ENCODE peak calls at places on chromosomes 12 and 14, in five cellular contexts. U is cardiac fibroblast, H is breast epithelium, B is stomach, G is choroid plexus epithelial cell. I is an unnamed sample.

GRCh38 chr12:67268335-67268895 is 743 bp upstream of the CAND1 start:
- DNase-seq in U (peak; percentile 99), H (peak; percentile 95), B (peak; percentile 87), G (peak; percentile 100), I (peak; percentile 99)

GRCh38 chr12:112164326-112164660 is 38.9 kb downstream of the TRAFD1 start:
- DNase-seq in U (no peak), H (no peak), B (no peak), G (no peak), I (no peak)

GRCh38 chr12:93317227-93317626 is 60.5 kb upstream of the NUDT4 start:
- DNase-seq in U (no peak), H (no peak), B (no peak), G (no peak), I (no peak)

GRCh38 chr14:21044106-21044618 is 2.0 kb downstream of the RNASE7 start:
- DNase-seq in U (no peak), H (no peak), B (no peak), G (no peak), I (no peak)

GRCh38 chr14:59274991-59275391 is 86.5 kb downstream of the DAAM1 start:
- DNase-seq in U (peak; percentile 35), H (no peak), B (no peak), G (no peak), I (no peak)

GRCh38 chr12:130978785-130979184 is 25.1 kb downstream of the ADGRD1 start:
- DNase-seq in U (no peak), H (no peak), B (no peak), G (no peak), I (no peak)

GRCh38 chr12:10540776-10541205 is 35.1 kb downstream of the EIF2S3B start:
- DNase-seq in U (no peak), H (no peak), B (no peak), G (peak; percentile 7), I (no peak)

GRCh38 chr12:114001731-114002340 is 35.7 kb upstream of the RBM19 start:
- DNase-seq in U (no peak), H (no peak), B (no peak), G (no peak), I (no peak)

GRCh38 chr14:104746951-104747481 is 5.9 kb upstream of the SIVA1 start:
- DNase-seq in U (no peak), H (no peak), B (peak; percentile 81), G (no peak), I (no peak)

GRCh38 chr14:75636100-75636692 is 24.5 kb downstream of the ERG28 start:
- DNase-seq in U (peak; percentile 54), H (no peak), B (no peak), G (peak; percentile 60), I (peak; percentile 48)

GRCh38 chr14:61558271-61558670 is 137.0 kb upstream of the HIF1A start:
- DNase-seq in U (no peak), H (no peak), B (no peak), G (peak; percentile 86), I (no peak)

GRCh38 chr14:61561657-61562276 is 133.5 kb upstream of the HIF1A start:
- DNase-seq in U (peak; percentile 99), H (peak; percentile 79), B (peak; percentile 84), G (peak; percentile 95), I (peak; percentile 100)

GRCh38 chr14:61559641-61560201 is 135.6 kb upstream of the HIF1A start:
- DNase-seq in U (no peak), H (no peak), B (no peak), G (no peak), I (no peak)

GRCh38 chr14:61561144-61561543 is 134.2 kb upstream of the HIF1A start:
- DNase-seq in U (peak; percentile 83), H (no peak), B (no peak), G (peak; percentile 76), I (peak; percentile 85)

GRCh38 chr14:61560323-61560722 is 135.0 kb upstream of the HIF1A start:
- DNase-seq in U (peak; percentile 71), H (no peak), B (no peak), G (peak; percentile 79), I (peak; percentile 54)
- H3K4me3 ChIP-seq in U (no peak overlapping the region), H (no peak overlapping the region), B (no peak overlapping the region), G (no peak overlapping the region), I (no peak overlapping the region)

DNA sequence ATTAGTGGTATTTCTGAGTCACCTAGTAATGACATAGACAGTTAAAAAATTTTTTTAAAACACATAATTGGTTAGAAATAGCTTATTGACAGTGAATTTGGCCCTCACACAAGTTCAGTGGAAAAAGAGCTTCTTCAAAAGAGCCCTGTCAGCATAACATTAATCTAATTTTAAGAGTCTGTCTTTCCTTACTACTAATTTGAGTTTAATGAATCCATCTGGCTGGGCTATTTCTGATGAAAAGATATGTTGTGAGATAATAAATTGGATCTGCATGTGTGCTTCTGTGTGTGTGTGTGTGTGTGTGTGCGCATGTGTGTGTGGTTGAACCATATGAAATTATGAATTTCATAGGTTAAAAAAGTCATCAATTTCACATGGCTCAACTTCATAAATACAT is 1045.2 kb downstream of the FLRT2 start:
- DNase-seq in U (peak; percentile 4), H (no peak), B (no peak), G (peak; percentile 1), I (peak; percentile 1)
- TF ChIP-seq CTCF in U (no peak), H (no peak), B (no peak), G (no peak), I (no peak)

GRCh38 chr14:23097786-23098185 is 2.5 kb downstream of the C14orf119 start:
- DNase-seq in U (no peak), H (no peak), B (no peak), G (no peak), I (no peak)
- H3K4me3 ChIP-seq in U (no peak overlapping the region), H (no peak overlapping the region), B (no peak overlapping the region), G (no peak overlapping the region), I (no peak overlapping the region)

GRCh38 chr12:124595444-124595843 is 28.0 kb upstream of the NCOR2 start:
- DNase-seq in U (no peak), H (no peak), B (no peak), G (no peak), I (no peak)
- TF ChIP-seq CTCF in U (no peak), H (no peak), B (no peak), G (no peak), I (no peak)

GRCh38 chr14:33938131-33938949 is 12.5 kb downstream of the EGLN3 start:
- DNase-seq in U (peak; percentile 77), H (no peak), B (peak; percentile 85), G (no peak), I (peak; percentile 60)
- H3K4me3 ChIP-seq in U (no peak overlapping the region), H (peak overlapping the region; percentile 13), B (peak overlapping the region; percentile 20), G (no peak overlapping the region), I (no peak overlapping the region)

GRCh38 chr12:12518919-12519318 is 43.7 kb downstream of the DUSP16 start:
- DNase-seq in U (no peak), H (no peak), B (no peak), G (no peak), I (no peak)
- TF ChIP-seq CTCF in U (no peak), H (no peak), B (no peak), G (no peak), I (no peak)